ENCODE peak calls at places on chromosomes 2 and 18, in four cellular contexts. M is cardiac muscle cell; J is NCI-H1436; Q is activated T-cell treated with anti-CD3 and anti-CD28 coated beads, Interleukin-2, amount 50 U/mL, for 72 hours. G is an unnamed sample.

GRCh38 chr18:8635087-8635486 is 25.9 kb downstream of the RAB12 start:
- DNase-seq in Q (no peak), J (no peak), M (peak), G (no peak)

GRCh38 chr2:130785466-130786055 is 30.2 kb downstream of the AMER3 start:
- DNase-seq in M (no peak), J (no peak), Q (no peak), G (no peak)

GRCh38 chr18:36378194-36378593 is 80.7 kb downstream of the FHOD3 start:
- DNase-seq in Q (no peak), J (no peak), M (no peak), G (no peak)

GRCh38 chr2:216740557-216741222 is 45.3 kb upstream of the IGFBP5 start:
- DNase-seq in J (no peak), M (peak), Q (no peak), G (no peak)

GRCh38 chr2:185875532-185875931 is 136.9 kb downstream of the FSIP2 start:
- DNase-seq in J (no peak), M (no peak), Q (no peak), G (no peak)

GRCh38 chr2:227252831-227253230 is 72.2 kb upstream of the MFF start:
- DNase-seq in Q (no peak), J (no peak), M (no peak), G (no peak)

GRCh38 chr18:36354989-36355388 is 57.5 kb downstream of the FHOD3 start:
- DNase-seq in J (no peak), Q (peak), M (peak), G (no peak)

GRCh38 chr2:147177449-147177848 is 667.4 kb upstream of the ACVR2A start:
- DNase-seq in Q (no peak), M (peak), J (no peak), G (peak)

GRCh38 chr18:6994719-6995430 is 122.7 kb downstream of the LAMA1 start:
- DNase-seq in J (no peak), M (no peak), Q (no peak), G (no peak)

GRCh38 chr2:41579811-41580210 is 468.0 kb upstream of the PKDCC start:
- DNase-seq in M (peak), Q (no peak), J (no peak), G (no peak)

GRCh38 chr2:28547906-28548600 is 52.2 kb downstream of the PLB1 start:
- DNase-seq in M (no peak), J (no peak), Q (no peak), G (no peak)

GRCh38 chr2:96386470-96386869 is 50.9 kb downstream of the NCAPH start:
- DNase-seq in J (no peak), M (no peak), Q (no peak), G (peak)

GRCh38 chr18:53375641-53376040 is 848.8 kb downstream of the MBD2 start:
- DNase-seq in J (no peak), M (no peak), Q (no peak), G (peak)

GRCh38 chr2:201665420-201666158 is 22.3 kb upstream of the TMEM237 start:
- DNase-seq in Q (no peak), M (no peak), J (no peak), G (no peak)

GRCh38 chr2:238818576-238818975 is 29.3 kb upstream of the TWIST2 start:
- DNase-seq in Q (no peak), M (no peak), J (no peak), G (no peak)

GRCh38 chr2:37800176-37800835 is 124.8 kb upstream of the RMDN2 start:
- DNase-seq in M (no peak), Q (no peak), J (no peak), G (no peak)

GRCh38 chr2:174858745-174859144 is 94.5 kb upstream of the CHRNA1 start:
- DNase-seq in M (no peak), J (no peak), Q (no peak), G (no peak)

GRCh38 chr2:131366643-131367042 is 2.7 kb upstream of the RAB6D start:
- DNase-seq in Q (no peak), M (no peak), J (no peak), G (no peak)

GRCh38 chr18:21449367-21450250 is 150.9 kb downstream of the ESCO1 start:
- DNase-seq in Q (no peak), M (no peak), J (no peak), G (no peak)

GRCh38 chr2:216583157-216583556 is 50.1 kb upstream of the IGFBP2 start:
- DNase-seq in J (no peak), M (peak), Q (no peak), G (no peak)

GRCh38 chr2:45839388-45840251 is 188.1 kb downstream of the PRKCE start:
- DNase-seq in Q (no peak), J (no peak), M (peak), G (peak)

GRCh38 chr18:28855524-28855923 is 678.6 kb upstream of the CDH2 start:
- DNase-seq in J (no peak), M (peak), Q (no peak), G (no peak)

GRCh38 chr2:23480991-23481797 is 96.2 kb downstream of the KLHL29 start:
- DNase-seq in J (no peak), M (peak), Q (no peak), G (no peak)

GRCh38 chr2:239763433-239764097 is 261.6 kb downstream of the NDUFA10 start:
- DNase-seq in M (no peak), Q (no peak), J (no peak), G (no peak)

GRCh38 chr2:96243843-96244242 is 22.0 kb downstream of the TMEM127 start:
- DNase-seq in M (no peak), Q (no peak), J (no peak), G (no peak)

GRCh38 chr2:55232084-55232862 is at the start of the genes CLHC1 and RPS27A:
- DNase-seq in J (peak), Q (peak), M (peak), G (peak)

GRCh38 chr2:167965907-167966306 is 281.5 kb downstream of the STK39 start:
- DNase-seq in Q (no peak), J (no peak), M (no peak), G (no peak)